ENCODE peak calls at places on chromosomes 3 and 15, in four cellular contexts. A is A549; P is activated CD8-positive, alpha-beta memory T cell treated with anti-CD3 and anti-CD28 coated beads for 48 hours; D is Right ventricle myocardium superior. Z is an unnamed sample.
A peak's percentile ranks its signal among the peaks of the same experiment; 100 is the strongest.

GRCh38 chr3:117019082-117019713 is 309.6 kb downstream of the TUSC7 start:
- DNase-seq in A (peak; percentile 66), P (no peak), D (peak; percentile 50), Z (peak; percentile 51)

GRCh38 chr3:65576942-65577341 is 461.8 kb downstream of the MAGI1 start:
- DNase-seq in D (no peak), P (no peak), A (no peak), Z (no peak)

GRCh38 chr3:10551821-10552630 is 46.6 kb upstream of the ATP2B2 start:
- DNase-seq in A (no peak), P (peak; percentile 65), D (peak; percentile 60), Z (no peak)

GRCh38 chr15:80619677-80620076 is 75.4 kb upstream of the ABHD17C start:
- DNase-seq in P (no peak), D (no peak), A (no peak), Z (no peak)

GRCh38 chr3:94063497-94064119 is 747 bp downstream of the NSUN3 start:
- DNase-seq in P (no peak), D (no peak), A (no peak), Z (no peak)

GRCh38 chr3:127678315-127678599 is 5.5 kb downstream of the ABTB1 start:
- DNase-seq in D (no peak), P (no peak), A (no peak), Z (no peak)

GRCh38 chr15:101170568-101171350 is 81.1 kb downstream of the CHSY1 start:
- DNase-seq in D (no peak), A (no peak), P (no peak), Z (no peak)

GRCh38 chr15:46088486-46089437 is 453.9 kb downstream of the SQOR start:
- DNase-seq in P (no peak), D (no peak), A (no peak), Z (no peak)

GRCh38 chr15:25416693-25417092 is 22.1 kb downstream of the UBE3A start:
- DNase-seq in A (no peak), P (no peak), D (no peak), Z (no peak)

GRCh38 chr3:57696861-57697321 is 4.0 kb upstream of the DENND6A start:
- DNase-seq in P (no peak), D (no peak), A (no peak), Z (no peak)

Z was measured in Panc1.